ENCODE peak calls at places on chromosomes 13 and 19, in ten cellular contexts. I is Peyer's patch, X is Caco-2, O is fibroblast of lung, L is coronary artery, E is uterus, N is kidney epithelial cell, G is esophagus muscularis mucosa, Q is fibroblast of villous mesenchyme, P is heart right ventricle. H is an unnamed sample.

GRCh38 chr13:21318891-21319532 is 140.1 kb downstream of the ZDHHC20 start:
- DNase-seq in E (no peak), G (no peak), L (no peak), O (peak; percentile 17), P (no peak), I (no peak), Q (peak; percentile 22), X (no peak), N (no peak), H (no peak)

GRCh38 chr19:17357724-17358123 is 19.4 kb downstream of the PLVAP start:
- DNase-seq in X (no peak), L (no peak), I (no peak), Q (no peak), G (no peak), P (no peak), O (no peak), E (no peak), N (no peak), H (no peak)

GRCh38 chr13:44280461-44280860 is 93.2 kb upstream of the SERP2 start:
- DNase-seq in N (peak; percentile 86), I (no peak), P (no peak), X (no peak), L (peak; percentile 36), Q (peak; percentile 49), O (peak; percentile 84), G (no peak), E (no peak), H (peak; percentile 69)

GRCh38 chr19:4987286-4987685 is 18.4 kb downstream of the KDM4B start:
- DNase-seq in L (no peak), Q (peak; percentile 90), N (no peak), I (no peak), E (no peak), O (peak; percentile 45), G (no peak), X (peak; percentile 67), P (no peak), H (no peak)

GRCh38 chr13:22175211-22175610 is 504.3 kb downstream of the FGF9 start:
- DNase-seq in G (no peak), Q (no peak), X (no peak), P (no peak), I (no peak), N (no peak), E (no peak), L (no peak), O (no peak), H (no peak)

GRCh38 chr19:1875646-1876493 is 9.4 kb downstream of the ABHD17A start:
- DNase-seq in Q (peak; percentile 89), P (peak; percentile 92), G (peak; percentile 98), E (peak; percentile 86), N (peak; percentile 44), I (peak; percentile 97), O (peak; percentile 86), L (peak; percentile 90), X (peak; percentile 84), H (peak; percentile 87)

GRCh38 chr13:84393981-84394625 is 511.8 kb upstream of the SLITRK1 start:
- DNase-seq in X (no peak), O (no peak), N (no peak), P (no peak), G (no peak), E (no peak), I (no peak), Q (no peak), L (no peak), H (no peak)

GRCh38 chr13:80577285-80577684 is 236.4 kb upstream of the SPRY2 start:
- DNase-seq in I (no peak), L (no peak), Q (no peak), O (no peak), X (no peak), N (no peak), G (no peak), E (no peak), P (no peak), H (no peak)

GRCh38 chr13:92677571-92677970 is 549.0 kb upstream of the GPC6 start:
- DNase-seq in L (no peak), X (no peak), P (peak; percentile 19), I (no peak), Q (no peak), O (no peak), G (no peak), E (no peak), N (no peak), H (no peak)

GRCh38 chr19:8320564-8321066 is 560 bp downstream of the NDUFA7 start:
- DNase-seq in I (no peak), E (no peak), O (no peak), N (no peak), Q (no peak), X (no peak), P (no peak), G (no peak), L (no peak), H (no peak)
- TF ChIP-seq CTCF in I (no peak), E (no peak), O (no peak), N (no peak), Q (no peak), X (no peak), P (no peak), G (no peak), L (no peak), H (no peak)

GRCh38 chr19:862529-863304 is 3.3 kb downstream of the CFD start:
- DNase-seq in O (peak; percentile 37), P (peak; percentile 70), Q (peak; percentile 60), G (no peak), E (peak; percentile 53), I (peak; percentile 84), L (no peak), X (peak; percentile 61), N (no peak), H (peak; percentile 36)
- H3K4me3 ChIP-seq in O (no peak overlapping the region), P (peak overlapping the region; percentile 42), Q (no peak overlapping the region), G (peak overlapping the region; percentile 14), E (no peak overlapping the region), I (peak overlapping the region; percentile 10), L (peak overlapping the region; percentile 44), X (no peak overlapping the region), N (no peak overlapping the region), H (no peak overlapping the region)

GRCh38 chr19:16118489-16119033 is 6.9 kb downstream of the RAB8A start:
- DNase-seq in N (no peak), Q (no peak), P (no peak), E (no peak), L (no peak), I (peak; percentile 89), G (no peak), O (no peak), X (no peak), H (no peak)
- TF ChIP-seq CTCF in N (no peak), Q (no peak), P (no peak), E (no peak), L (no peak), I (no peak), G (no peak), O (no peak), X (no peak), H (no peak)

DNA sequence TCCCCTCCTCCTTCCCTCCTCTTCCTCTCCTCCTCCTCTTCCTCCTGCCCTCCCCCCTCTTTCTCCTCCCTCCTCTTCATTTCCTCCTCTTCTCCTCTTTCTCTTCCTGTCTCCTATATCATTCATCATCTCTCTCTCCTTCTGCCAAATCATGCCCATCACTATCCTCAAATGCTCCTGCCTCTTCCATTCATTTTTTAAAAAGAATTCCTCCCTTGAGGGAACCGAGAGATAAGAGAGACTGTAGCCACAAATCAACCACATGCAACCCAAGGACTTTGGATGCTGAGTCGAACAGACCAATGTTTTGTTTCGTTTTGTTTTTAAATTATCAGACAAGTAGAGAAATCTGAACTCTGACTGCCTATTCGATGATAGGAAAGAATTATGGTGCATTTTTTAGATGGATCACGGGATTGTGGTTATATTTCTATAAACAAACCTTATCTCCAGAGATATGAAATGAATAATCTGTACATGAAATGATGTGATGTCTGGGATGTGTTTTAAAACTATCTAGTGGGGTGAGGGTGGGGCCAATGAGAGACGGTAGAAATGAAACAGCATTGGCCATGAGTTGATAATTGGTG is 9.5 kb upstream of the ZNF541 start:
- DNase-seq in I (no peak), P (no peak), G (no peak), X (no peak), N (no peak), L (no peak), E (no peak), O (peak; percentile 88), Q (peak; percentile 94), H (peak; percentile 22)
- H3K4me3 ChIP-seq in I (no peak overlapping the region), P (no peak overlapping the region), G (no peak overlapping the region), X (no peak overlapping the region), N (no peak overlapping the region), L (peak overlapping the region; percentile 45), E (no peak overlapping the region), O (peak overlapping the region; percentile 19), Q (peak overlapping the region; percentile 9), H (no peak overlapping the region)

GRCh38 chr13:37168922-37169321 is 63.5 kb upstream of the CSNK1A1L start:
- DNase-seq in I (no peak), N (no peak), G (no peak), L (no peak), E (no peak), X (no peak), O (no peak), P (no peak), Q (no peak), H (no peak)
- TF ChIP-seq CTCF in I (no peak), N (no peak), G (no peak), L (no peak), E (no peak), X (no peak), O (no peak), P (no peak), Q (no peak), H (no peak)

GRCh38 chr19:18683109-18683954 is at the start of gene CRTC1:
- DNase-seq in P (peak; percentile 94), I (peak; percentile 94), E (peak; percentile 89), Q (peak; percentile 86), L (peak; percentile 90), G (no peak), X (peak; percentile 90), O (peak; percentile 71), N (peak; percentile 31), H (peak; percentile 85)

GRCh38 chr19:18682807-18683108 is 722 bp upstream of the CRTC1 start:
- DNase-seq in Q (no peak), E (no peak), P (no peak), X (no peak), G (no peak), N (no peak), O (no peak), I (no peak), L (no peak), H (no peak)

GRCh38 chr19:18685597-18686164 is 2.2 kb downstream of the CRTC1 start:
- DNase-seq in O (no peak), N (no peak), P (no peak), E (no peak), Q (no peak), I (no peak), L (no peak), X (no peak), G (no peak), H (no peak)

GRCh38 chr19:18683955-18684641 is 618 bp downstream of the CRTC1 start:
- DNase-seq in I (no peak), X (no peak), O (no peak), E (no peak), L (no peak), Q (no peak), G (no peak), N (no peak), P (no peak), H (no peak)

GRCh38 chr19:18684642-18684993 is 1.1 kb downstream of the CRTC1 start:
- DNase-seq in L (no peak), N (no peak), I (no peak), X (no peak), E (no peak), P (no peak), G (no peak), Q (no peak), O (no peak), H (no peak)
- H3K4me3 ChIP-seq in L (peak overlapping the region; percentile 88), N (no peak overlapping the region), I (no peak overlapping the region), X (peak overlapping the region; percentile 92), E (no peak overlapping the region), P (no peak overlapping the region), G (peak overlapping the region; percentile 57), Q (no peak overlapping the region), O (no peak overlapping the region), H (no peak overlapping the region)

GRCh38 chr19:16234552-16235445 is 37.1 kb downstream of the AP1M1 start:
- DNase-seq in N (no peak), I (no peak), P (no peak), E (no peak), X (no peak), Q (no peak), G (no peak), L (no peak), O (no peak), H (no peak)
- TF ChIP-seq CTCF in N (no peak), I (no peak), P (no peak), E (no peak), X (no peak), Q (no peak), G (no peak), L (no peak), O (no peak), H (no peak)

H was measured in astrocyte of the spinal cord.